ENCODE peak calls at places on chromosomes 12 and 14, in six cellular contexts. I is brain microvascular endothelial cell, D is AG04450, B is IMR-90, R is body of pancreas, O is GM06990. E is an unnamed sample.

GRCh38 chr12:67982165-67982563 is 7.1 kb upstream of the IFNG-AS1 start:
- DNase-seq in I (no peak), D (no peak), B (no peak), R (no peak), O (no peak), E (no peak)

GRCh38 chr14:75577724-75578098 is 709 bp upstream of the FLVCR2 start:
- DNase-seq in I (peak), D (peak), B (peak), R (peak), O (peak), E (peak)

GRCh38 chr12:5232291-5232690 is 188.6 kb downstream of the KCNA5 start:
- DNase-seq in I (no peak), D (no peak), B (peak), R (no peak), O (no peak), E (no peak)

GRCh38 chr14:81162941-81163340 is 57.8 kb downstream of the GTF2A1 start:
- DNase-seq in I (peak), D (no peak), B (peak), R (peak), O (no peak), E (no peak)

GRCh38 chr12:120224304-120225199 is 23.6 kb upstream of the RPLP0 start:
- DNase-seq in I (no peak), D (no peak), B (no peak), R (peak), O (peak), E (peak)

GRCh38 chr12:93722757-93723567 is 45.8 kb downstream of the CRADD start:
- DNase-seq in I (no peak), D (no peak), B (no peak), R (peak), O (no peak), E (no peak)

GRCh38 chr14:94746131-94746530 is 23.8 kb downstream of the GSC start:
- DNase-seq in I (no peak), D (no peak), B (no peak), R (no peak), O (no peak), E (no peak)

GRCh38 chr14:58981840-58982239 is 206.6 kb upstream of the DAAM1 start:
- DNase-seq in I (no peak), D (no peak), B (no peak), R (no peak), O (no peak), E (no peak)

GRCh38 chr12:109731806-109732205 is 18.2 kb downstream of the FAM222A start:
- DNase-seq in I (no peak), D (no peak), B (no peak), R (no peak), O (no peak), E (no peak)

GRCh38 chr12:115597157-115597712 is 680.3 kb downstream of the MED13L start:
- DNase-seq in I (peak), D (peak), B (peak), R (no peak), O (no peak), E (no peak)

GRCh38 chr12:14768823-14769405 is 34.4 kb downstream of the WBP11 start:
- DNase-seq in I (no peak), D (no peak), B (peak), R (peak), O (peak), E (no peak)

GRCh38 chr14:68464716-68465115 is 328.2 kb downstream of the ZFP36L1 start:
- DNase-seq in I (peak), D (no peak), B (peak), R (no peak), O (no peak), E (no peak)

GRCh38 chr12:125610971-125611370 is 545.7 kb downstream of the AACS start:
- DNase-seq in I (no peak), D (no peak), B (no peak), R (no peak), O (no peak), E (no peak)

GRCh38 chr12:95829395-95829794 is 29.4 kb upstream of the SNRPF start:
- DNase-seq in I (no peak), D (no peak), B (no peak), R (no peak), O (no peak), E (no peak)

GRCh38 chr12:51590347-51591019 is 550 bp upstream of the SCN8A start:
- DNase-seq in I (peak), D (peak), B (peak), R (peak), O (peak), E (peak)